ENCODE peak calls at places on chromosomes 13 and 19, in eight cellular contexts. T is RKO; F is stimulated activated CD4-positive, alpha-beta T cell treated with anti-CD3 and anti-CD28 coated beads, Interleukin-15, amount 100 ng/mL, for 24 hours; I is activated CD4-positive, alpha-beta T cell treated with anti-CD3 and anti-CD28 coated beads, Interleukin-2, amount 50 U/mL, for 48 hours; P is CD4-positive, CD25-positive, alpha-beta regulatory T cell; E is uterus; Y is kidney epithelial cell; L is AML-193. N is an unnamed sample.

GRCh38 chr19:39497850-39498261 is 891 bp upstream of the DLL3 start:
- DNase-seq in T (no peak), F (peak), I (no peak), P (no peak), E (no peak), Y (no peak), L (no peak), N (peak)

GRCh38 chr13:99371956-99372355 is 64.8 kb upstream of the GPR183 start:
- DNase-seq in T (no peak), F (peak), I (peak), P (peak), E (no peak), Y (no peak), L (peak), N (peak)

GRCh38 chr13:28603033-28603664 is 55.8 kb upstream of the POMP start:
- DNase-seq in T (no peak), F (no peak), I (no peak), P (no peak), E (no peak), Y (no peak), L (no peak), N (no peak)

GRCh38 chr19:29927944-29928669 is 13.9 kb upstream of the URI1 start:
- DNase-seq in T (no peak), F (no peak), I (no peak), P (no peak), E (no peak), Y (no peak), L (no peak), N (no peak)

GRCh38 chr13:46372071-46372470 is 15.0 kb downstream of the RUBCNL start:
- DNase-seq in T (no peak), F (no peak), I (no peak), P (no peak), E (no peak), Y (no peak), L (no peak), N (no peak)

GRCh38 chr19:17479325-17479791 is 9.0 kb downstream of the SLC27A1 start:
- DNase-seq in T (no peak), F (no peak), I (no peak), P (no peak), E (no peak), Y (no peak), L (no peak), N (no peak)

GRCh38 chr19:14404322-14404721 is 14.8 kb downstream of the DDX39A start:
- DNase-seq in T (no peak), F (no peak), I (no peak), P (no peak), E (no peak), Y (no peak), L (no peak), N (no peak)

GRCh38 chr13:113835461-113836274 is 28.2 kb downstream of the GAS6 start:
- DNase-seq in T (no peak), F (no peak), I (no peak), P (no peak), E (no peak), Y (no peak), L (no peak), N (peak)

GRCh38 chr13:85772379-85772778 is 26.8 kb downstream of the SLITRK6 start:
- DNase-seq in T (no peak), F (no peak), I (no peak), P (no peak), E (no peak), Y (no peak), L (no peak), N (no peak)

GRCh38 chr13:94308808-94309207 is 170.7 kb downstream of the DCT start:
- DNase-seq in T (peak), F (no peak), I (no peak), P (no peak), E (no peak), Y (no peak), L (no peak), N (no peak)

GRCh38 chr13:74077847-74078246 is 56.4 kb downstream of the KLF12 start:
- DNase-seq in T (no peak), F (no peak), I (no peak), P (no peak), E (no peak), Y (no peak), L (no peak), N (no peak)

GRCh38 chr19:15863272-15863671 is 34.6 kb downstream of the CYP4F2 start:
- DNase-seq in T (peak), F (no peak), I (no peak), P (no peak), E (no peak), Y (no peak), L (peak), N (no peak)

GRCh38 chr13:91154954-91155353 is 192.5 kb upstream of the MIR17HG start:
- DNase-seq in T (no peak), F (no peak), I (no peak), P (no peak), E (no peak), Y (no peak), L (no peak), N (no peak)

GRCh38 chr13:104954210-104954609 is 1581.3 kb downstream of the EFNB2 start:
- DNase-seq in T (no peak), F (no peak), I (no peak), P (no peak), E (no peak), Y (no peak), L (peak), N (no peak)

GRCh38 chr13:77437267-77437666 is 98.2 kb upstream of the SCEL start:
- DNase-seq in T (no peak), F (no peak), I (no peak), P (no peak), E (no peak), Y (no peak), L (no peak), N (no peak)

GRCh38 chr19:5395996-5396939 is 55.7 kb upstream of the PTPRS start:
- DNase-seq in T (no peak), F (no peak), I (no peak), P (no peak), E (no peak), Y (no peak), L (no peak), N (no peak)

GRCh38 chr19:4183967-4184717 is 1.7 kb downstream of the ANKRD24 start:
- DNase-seq in T (no peak), F (no peak), I (no peak), P (no peak), E (no peak), Y (no peak), L (no peak), N (no peak)

GRCh38 chr13:73717632-73718031 is 416.6 kb downstream of the KLF12 start:
- DNase-seq in T (no peak), F (peak), I (no peak), P (no peak), E (no peak), Y (peak), L (no peak), N (no peak)

GRCh38 chr13:110303644-110304043 is 3.3 kb downstream of the COL4A1 start:
- DNase-seq in T (no peak), F (no peak), I (no peak), P (no peak), E (no peak), Y (no peak), L (no peak), N (no peak)

GRCh38 chr13:99605417-99606321 is 104.4 kb downstream of the TM9SF2 start:
- DNase-seq in T (peak), F (peak), I (peak), P (peak), E (peak), Y (no peak), L (peak), N (peak)

GRCh38 chr13:24218977-24219376 is 58.5 kb downstream of the SPATA13 start:
- DNase-seq in T (no peak), F (no peak), I (no peak), P (no peak), E (no peak), Y (no peak), L (no peak), N (no peak)

GRCh38 chr13:99496322-99497142 is 4.7 kb upstream of the TM9SF2 start:
- DNase-seq in T (no peak), F (peak), I (peak), P (peak), E (peak), Y (no peak), L (peak), N (peak)

GRCh38 chr13:21338651-21339278 is 120.3 kb downstream of the ZDHHC20 start:
- DNase-seq in T (no peak), F (no peak), I (no peak), P (no peak), E (no peak), Y (no peak), L (no peak), N (no peak)